ENCODE peak calls at places on chromosomes 1 and 21, in five cellular contexts. One of them, this sample, is unnamed.
A peak's percentile ranks its signal among the peaks of the same experiment; 100 is the strongest.

GRCh38 chr1:228405979-228406265 is 713 bp downstream of the TRIM11 start:
- DNase-seq in Karpas-422: peak; percentile 43
- DNase-seq in CD8-positive, alpha-beta T cell: no peak
- DNase-seq in coronary artery: no peak
- DNase-seq in aorta: peak; percentile 77
- DNase-seq in this sample: no peak

GRCh38 chr21:42493109-42494060 is 2.6 kb downstream of the RSPH1 start:
- DNase-seq in Karpas-422: no peak
- DNase-seq in coronary artery: no peak
- DNase-seq in aorta: no peak
- DNase-seq in CD8-positive, alpha-beta T cell: no peak
- DNase-seq in this sample: no peak

GRCh38 chr1:211326140-211326527 is 499 bp upstream of the TRAF5 start:
- DNase-seq in aorta: no peak
- DNase-seq in coronary artery: no peak
- DNase-seq in CD8-positive, alpha-beta T cell: no peak
- DNase-seq in Karpas-422: no peak
- DNase-seq in this sample: no peak

GRCh38 chr1:76292418-76293184 is 218.1 kb downstream of the ST6GALNAC3 start:
- DNase-seq in aorta: no peak
- DNase-seq in CD8-positive, alpha-beta T cell: no peak
- DNase-seq in Karpas-422: peak; percentile 50
- DNase-seq in coronary artery: no peak
- DNase-seq in this sample: no peak

GRCh38 chr1:36351222-36351977 is 28.0 kb upstream of the EVA1B start:
- DNase-seq in aorta: peak; percentile 84
- DNase-seq in coronary artery: no peak
- DNase-seq in Karpas-422: no peak
- DNase-seq in CD8-positive, alpha-beta T cell: no peak
- DNase-seq in this sample: peak; percentile 91

GRCh38 chr1:30955448-30956015 is 47.0 kb upstream of the SDC3 start:
- DNase-seq in aorta: no peak
- DNase-seq in coronary artery: no peak
- DNase-seq in Karpas-422: no peak
- DNase-seq in CD8-positive, alpha-beta T cell: no peak
- DNase-seq in this sample: no peak

GRCh38 chr1:22283596-22283995 is 140.7 kb upstream of the WNT4 start:
- DNase-seq in coronary artery: peak; percentile 46
- DNase-seq in CD8-positive, alpha-beta T cell: no peak
- DNase-seq in Karpas-422: no peak
- DNase-seq in aorta: no peak
- DNase-seq in this sample: no peak

GRCh38 chr1:31390071-31390470 is 17.2 kb upstream of the FABP3 start:
- DNase-seq in coronary artery: no peak
- DNase-seq in aorta: no peak
- DNase-seq in Karpas-422: no peak
- DNase-seq in CD8-positive, alpha-beta T cell: no peak
- DNase-seq in this sample: no peak

GRCh38 chr1:151993084-151993733 is 450 bp downstream of the S100A10 start:
- DNase-seq in aorta: peak; percentile 83
- DNase-seq in coronary artery: peak; percentile 82
- DNase-seq in Karpas-422: peak; percentile 52
- DNase-seq in CD8-positive, alpha-beta T cell: peak; percentile 39
- DNase-seq in this sample: no peak

GRCh38 chr1:24108334-24109165 is 3.4 kb downstream of the MYOM3 start:
- DNase-seq in CD8-positive, alpha-beta T cell: no peak
- DNase-seq in coronary artery: no peak
- DNase-seq in aorta: no peak
- DNase-seq in Karpas-422: no peak
- DNase-seq in this sample: peak; percentile 31
- H3K4me3 ChIP-seq in CD8-positive, alpha-beta T cell: no peak overlapping the region
- H3K4me3 ChIP-seq in coronary artery: no peak overlapping the region
- H3K4me3 ChIP-seq in aorta: no peak overlapping the region
- H3K4me3 ChIP-seq in Karpas-422: no peak overlapping the region
- H3K4me3 ChIP-seq in this sample: no peak overlapping the region

GRCh38 chr1:6495540-6496359 is 4.3 kb upstream of the PLEKHG5 start:
- DNase-seq in aorta: peak; percentile 67
- DNase-seq in coronary artery: no peak
- DNase-seq in CD8-positive, alpha-beta T cell: no peak
- DNase-seq in Karpas-422: no peak
- DNase-seq in this sample: no peak

GRCh38 chr1:6495041-6495441 is 3.6 kb upstream of the PLEKHG5 start:
- DNase-seq in CD8-positive, alpha-beta T cell: no peak
- DNase-seq in coronary artery: no peak
- DNase-seq in aorta: no peak
- DNase-seq in Karpas-422: no peak
- DNase-seq in this sample: no peak

GRCh38 chr1:6497215-6497866 is 5.9 kb upstream of the PLEKHG5 start:
- DNase-seq in CD8-positive, alpha-beta T cell: peak; percentile 55
- DNase-seq in coronary artery: no peak
- DNase-seq in Karpas-422: no peak
- DNase-seq in aorta: no peak
- DNase-seq in this sample: no peak

GRCh38 chr1:6496890-6497214 is 5.4 kb upstream of the PLEKHG5 start:
- DNase-seq in CD8-positive, alpha-beta T cell: no peak
- DNase-seq in coronary artery: no peak
- DNase-seq in Karpas-422: no peak
- DNase-seq in aorta: no peak
- DNase-seq in this sample: no peak

GRCh38 chr1:6496360-6496704 is 4.9 kb upstream of the PLEKHG5 start:
- DNase-seq in coronary artery: no peak
- DNase-seq in CD8-positive, alpha-beta T cell: no peak
- DNase-seq in Karpas-422: no peak
- DNase-seq in aorta: no peak
- DNase-seq in this sample: no peak
- H3K4me3 ChIP-seq in coronary artery: peak overlapping the region; percentile 89
- H3K4me3 ChIP-seq in CD8-positive, alpha-beta T cell: no peak overlapping the region
- H3K4me3 ChIP-seq in Karpas-422: no peak overlapping the region
- H3K4me3 ChIP-seq in aorta: no peak overlapping the region
- H3K4me3 ChIP-seq in this sample: peak overlapping the region; percentile 44

DNA sequence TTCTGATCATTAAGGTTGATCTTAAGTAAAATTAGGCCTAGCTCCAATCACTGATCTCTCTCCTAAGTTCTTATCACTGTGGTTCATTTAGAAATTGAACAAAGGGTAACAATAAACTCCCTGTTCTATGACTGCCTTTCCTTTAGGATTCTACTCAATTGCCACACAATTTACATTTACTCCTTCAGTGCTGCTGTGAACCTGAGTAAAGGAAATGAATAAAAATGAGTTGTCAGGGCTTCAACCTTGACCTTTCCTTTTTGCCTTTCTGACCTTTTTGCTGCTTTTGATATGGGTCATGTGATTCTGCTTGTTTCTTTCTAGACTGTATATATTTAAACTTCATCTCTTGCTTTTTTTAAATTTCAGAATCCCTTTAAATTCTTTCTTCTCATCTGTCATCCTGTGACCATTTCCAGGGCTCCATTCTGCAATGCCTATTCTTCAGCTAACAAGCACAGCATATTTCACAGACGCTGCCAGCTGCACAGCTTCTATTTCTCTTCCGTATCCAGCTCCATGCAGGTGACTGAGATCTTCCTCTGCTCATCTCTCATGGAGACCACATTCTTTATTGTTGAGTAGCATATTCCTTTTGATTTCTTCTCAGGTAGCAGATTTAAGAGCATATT is 3.2 kb downstream of the LRRC8B start:
- DNase-seq in Karpas-422: no peak
- DNase-seq in coronary artery: no peak
- DNase-seq in CD8-positive, alpha-beta T cell: no peak
- DNase-seq in aorta: no peak
- DNase-seq in this sample: no peak
- H3K4me3 ChIP-seq in Karpas-422: no peak overlapping the region
- H3K4me3 ChIP-seq in coronary artery: no peak overlapping the region
- H3K4me3 ChIP-seq in CD8-positive, alpha-beta T cell: no peak overlapping the region
- H3K4me3 ChIP-seq in aorta: no peak overlapping the region
- H3K4me3 ChIP-seq in this sample: no peak overlapping the region

GRCh38 chr1:244876228-244876910 is 12.0 kb upstream of the HNRNPU start:
- DNase-seq in coronary artery: no peak
- DNase-seq in Karpas-422: no peak
- DNase-seq in aorta: no peak
- DNase-seq in CD8-positive, alpha-beta T cell: no peak
- DNase-seq in this sample: no peak
- H3K4me3 ChIP-seq in coronary artery: no peak overlapping the region
- H3K4me3 ChIP-seq in Karpas-422: no peak overlapping the region
- H3K4me3 ChIP-seq in aorta: no peak overlapping the region
- H3K4me3 ChIP-seq in CD8-positive, alpha-beta T cell: no peak overlapping the region
- H3K4me3 ChIP-seq in this sample: no peak overlapping the region

This sample was measured in HFF-Myc.